ENCODE peak calls at places on chromosome 22, in eight cellular contexts. M is tibial artery, C is spleen, Y is GM23338, K is MM.1S, E is choroid plexus epithelial cell, H is cardiac fibroblast, Z is ovary. R is an unnamed sample.

GRCh38 chr22:32202539-32203180 is 2.2 kb downstream of the RFPL2 start:
- DNase-seq in K (peak), M (no peak), Z (no peak), Y (peak), H (peak), C (no peak), E (peak), R (peak)

GRCh38 chr22:49586873-49587272 is 240.8 kb downstream of the BRD1 start:
- DNase-seq in H (no peak), Y (no peak), E (no peak), Z (no peak), C (peak), M (no peak), K (no peak), R (no peak)

GRCh38 chr22:49992921-49993648 is 19.5 kb downstream of the IL17REL start:
- DNase-seq in K (peak), E (peak), Y (peak), H (peak), Z (peak), C (peak), M (peak), R (no peak)

GRCh38 chr22:41782316-41782715 is 18.2 kb upstream of the CCDC134 start:
- DNase-seq in Y (no peak), M (no peak), H (no peak), C (no peak), K (no peak), Z (no peak), E (no peak), R (no peak)

GRCh38 chr22:38067028-38067415 is 9.8 kb downstream of the PICK1 start:
- DNase-seq in K (no peak), Y (no peak), Z (no peak), C (no peak), M (no peak), H (no peak), E (no peak), R (no peak)

GRCh38 chr22:44088976-44089570 is 65.0 kb downstream of the PARVB start:
- DNase-seq in K (no peak), M (no peak), H (peak), Y (no peak), E (no peak), Z (no peak), C (no peak), R (peak)

GRCh38 chr22:37342065-37342464 is 59.8 kb downstream of the CYTH4 start:
- DNase-seq in Y (no peak), C (no peak), E (no peak), H (no peak), Z (no peak), K (no peak), M (no peak), R (no peak)

GRCh38 chr22:37753746-37754145 is 54.0 kb upstream of the GCAT start:
- DNase-seq in C (no peak), Y (no peak), Z (no peak), M (no peak), K (no peak), E (no peak), H (peak), R (no peak)

GRCh38 chr22:17910561-17911311 is 113.6 kb downstream of the MICAL3 start:
- DNase-seq in C (peak), Y (peak), K (peak), H (peak), E (peak), M (peak), Z (peak), R (no peak)

GRCh38 chr22:30028731-30029130 is 51.5 kb upstream of the HORMAD2 start:
- DNase-seq in Y (no peak), M (no peak), E (no peak), C (no peak), K (no peak), H (no peak), Z (no peak), R (no peak)

GRCh38 chr22:36048911-36049677 is 20.5 kb upstream of the RBFOX2 start:
- DNase-seq in K (no peak), E (peak), Z (no peak), Y (no peak), C (no peak), M (no peak), H (peak), R (no peak)

GRCh38 chr22:36049678-36049997 is 21.0 kb upstream of the RBFOX2 start:
- DNase-seq in Y (no peak), H (no peak), Z (no peak), E (no peak), K (no peak), M (no peak), C (no peak), R (no peak)

GRCh38 chr22:36053242-36054147 is 24.9 kb upstream of the RBFOX2 start:
- DNase-seq in Y (no peak), K (no peak), C (no peak), H (no peak), M (no peak), E (no peak), Z (no peak), R (no peak)

GRCh38 chr22:36055376-36056310 is 27.0 kb upstream of the RBFOX2 start:
- DNase-seq in Z (no peak), Y (no peak), H (no peak), C (no peak), E (peak), K (no peak), M (no peak), R (no peak)

GRCh38 chr22:36052505-36052941 is 23.9 kb upstream of the RBFOX2 start:
- DNase-seq in C (no peak), K (peak), E (peak), M (no peak), Y (no peak), H (peak), Z (no peak), R (no peak)
- H3K4me3 ChIP-seq in C (no peak), K (peak), E (no peak), M (no peak), Y (no peak), H (no peak), Z (no peak), R (no peak)

GRCh38 chr22:26134654-26135330 is 34.5 kb upstream of the SEZ6L start:
- DNase-seq in K (peak), M (no peak), H (no peak), Z (no peak), Y (peak), C (no peak), E (no peak), R (no peak)
- TF ChIP-seq CTCF in K (peak), M (no peak), H (no peak), Z (no peak), Y (peak), C (no peak), E (no peak), R (no peak)

GRCh38 chr22:31081963-31082605 is 966 bp downstream of the SMTN start:
- DNase-seq in Y (no peak), M (no peak), C (no peak), H (peak), Z (no peak), E (no peak), K (no peak), R (no peak)
- H3K4me3 ChIP-seq in Y (peak), M (peak), C (peak), H (peak), Z (peak), E (peak), K (peak), R (peak)

GRCh38 chr22:25420925-25421904 is 143.3 kb upstream of the GRK3 start:
- DNase-seq in C (no peak), H (peak), K (no peak), E (no peak), Z (no peak), Y (peak), M (no peak), R (no peak)
- TF ChIP-seq CTCF in C (no peak), H (no peak), K (no peak), E (no peak), Z (no peak), Y (peak), M (no peak), R (peak)

R was measured in astrocyte of the cerebellum.